ENCODE peak calls at places on chromosome 3, in nine cellular contexts. L is right atrium auricular region; B is uterus; D is stomach; Y is CD8-positive, alpha-beta T cell; F is psoas muscle; E is upper lobe of right lung; N is brain microvascular endothelial cell; J is neural progenitor cell. S is an unnamed sample.

GRCh38 chr3:46845397-46845859 is 17.8 kb downstream of the MYL3 start:
- DNase-seq in B (peak), E (peak), N (peak), Y (no peak), F (peak), D (peak), L (peak), J (peak), S (no peak)

GRCh38 chr3:101829066-101829830 is 20.1 kb upstream of the NFKBIZ start:
- DNase-seq in D (peak), L (peak), J (peak), F (peak), N (peak), E (no peak), B (peak), Y (peak), S (no peak)

GRCh38 chr3:43791246-43791645 is 100.5 kb downstream of the ABHD5 start:
- DNase-seq in J (no peak), D (no peak), E (no peak), B (no peak), Y (no peak), N (no peak), F (no peak), L (peak), S (no peak)

GRCh38 chr3:63800097-63800496 is 19.0 kb upstream of the C3orf49 start:
- DNase-seq in J (no peak), D (no peak), N (no peak), E (no peak), Y (no peak), L (no peak), B (no peak), F (no peak), S (no peak)

GRCh38 chr3:160886421-160886820 is 130.4 kb downstream of the PPM1L start:
- DNase-seq in F (no peak), Y (no peak), D (no peak), L (no peak), J (no peak), E (no peak), N (no peak), B (no peak), S (no peak)

GRCh38 chr3:123876858-123877257 is 7.3 kb downstream of the MYLK start:
- DNase-seq in B (no peak), F (no peak), D (no peak), J (no peak), N (no peak), Y (no peak), L (no peak), E (no peak), S (no peak)

GRCh38 chr3:51836606-51837005 is 24.8 kb upstream of the IQCF2 start:
- DNase-seq in L (no peak), F (no peak), B (no peak), Y (no peak), D (no peak), N (no peak), E (no peak), J (no peak), S (no peak)

GRCh38 chr3:59056706-59057105 is 6.9 kb upstream of the CFAP20DC start:
- DNase-seq in Y (no peak), N (peak), B (no peak), D (no peak), F (no peak), J (no peak), L (no peak), E (no peak), S (no peak)

GRCh38 chr3:42163622-42164244 is 72.6 kb downstream of the TRAK1 start:
- DNase-seq in L (no peak), N (no peak), D (no peak), Y (no peak), E (no peak), F (no peak), B (no peak), J (no peak), S (no peak)

GRCh38 chr3:114294940-114295480 is 1.2 kb downstream of the TIGIT start:
- DNase-seq in B (no peak), L (no peak), F (no peak), N (no peak), J (no peak), D (no peak), Y (no peak), E (no peak), S (no peak)

GRCh38 chr3:194251461-194251860 is 99.7 kb downstream of the CPN2 start:
- DNase-seq in E (no peak), D (no peak), J (no peak), F (no peak), Y (no peak), B (no peak), N (no peak), L (no peak), S (no peak)

GRCh38 chr3:119323401-119324107 is 29.4 kb downstream of the ARHGAP31 start:
- DNase-seq in D (no peak), E (no peak), N (no peak), Y (no peak), F (no peak), B (no peak), L (no peak), J (no peak), S (no peak)

GRCh38 chr3:10365791-10366190 is 44.9 kb upstream of the SEC13 start:
- DNase-seq in D (no peak), N (peak), B (no peak), L (no peak), Y (no peak), F (peak), J (no peak), E (no peak), S (no peak)

GRCh38 chr3:39211332-39212130 is 19.1 kb upstream of the XIRP1 start:
- DNase-seq in N (no peak), B (no peak), L (no peak), F (no peak), D (no peak), E (no peak), J (no peak), Y (no peak), S (no peak)

GRCh38 chr3:40009991-40010390 is 200.6 kb downstream of the MYRIP start:
- DNase-seq in N (no peak), D (no peak), Y (no peak), B (no peak), L (no peak), F (no peak), E (no peak), J (no peak), S (no peak)

GRCh38 chr3:126550488-126551051 is 8.2 kb downstream of the C3orf22 start:
- DNase-seq in N (no peak), D (peak), Y (peak), J (no peak), B (peak), L (peak), E (peak), F (peak), S (peak)

GRCh38 chr3:113531826-113532697 is at the start of gene SIDT1:
- DNase-seq in L (no peak), J (peak), Y (peak), N (no peak), E (no peak), F (no peak), B (peak), D (peak), S (peak)

GRCh38 chr3:64190517-64191515 is 34.5 kb downstream of the PRICKLE2 start:
- DNase-seq in D (no peak), B (no peak), F (no peak), J (no peak), Y (no peak), N (peak), L (no peak), E (no peak), S (no peak)

GRCh38 chr3:41580274-41580959 is 381.1 kb downstream of the CTNNB1 start:
- DNase-seq in Y (no peak), L (no peak), E (no peak), D (no peak), N (peak), J (peak), B (no peak), F (no peak), S (no peak)

GRCh38 chr3:12192655-12193484 is 34.2 kb upstream of the TIMP4 start:
- DNase-seq in B (no peak), F (no peak), D (no peak), E (no peak), J (no peak), L (peak), N (no peak), Y (no peak), S (no peak)
- H3K27ac ChIP-seq in B (peak), F (no peak), D (peak), E (no peak), J (no peak), L (no peak), N (peak), Y (no peak), S (no peak)

GRCh38 chr3:134260984-134261383 is 10.3 kb upstream of the RYK start:
- DNase-seq in J (no peak), Y (no peak), E (no peak), N (no peak), F (no peak), B (no peak), L (no peak), D (no peak), S (no peak)
- H3K4me3 ChIP-seq in J (no peak), Y (no peak), E (no peak), N (no peak), F (no peak), B (no peak), L (no peak), D (no peak), S (no peak)

DNA sequence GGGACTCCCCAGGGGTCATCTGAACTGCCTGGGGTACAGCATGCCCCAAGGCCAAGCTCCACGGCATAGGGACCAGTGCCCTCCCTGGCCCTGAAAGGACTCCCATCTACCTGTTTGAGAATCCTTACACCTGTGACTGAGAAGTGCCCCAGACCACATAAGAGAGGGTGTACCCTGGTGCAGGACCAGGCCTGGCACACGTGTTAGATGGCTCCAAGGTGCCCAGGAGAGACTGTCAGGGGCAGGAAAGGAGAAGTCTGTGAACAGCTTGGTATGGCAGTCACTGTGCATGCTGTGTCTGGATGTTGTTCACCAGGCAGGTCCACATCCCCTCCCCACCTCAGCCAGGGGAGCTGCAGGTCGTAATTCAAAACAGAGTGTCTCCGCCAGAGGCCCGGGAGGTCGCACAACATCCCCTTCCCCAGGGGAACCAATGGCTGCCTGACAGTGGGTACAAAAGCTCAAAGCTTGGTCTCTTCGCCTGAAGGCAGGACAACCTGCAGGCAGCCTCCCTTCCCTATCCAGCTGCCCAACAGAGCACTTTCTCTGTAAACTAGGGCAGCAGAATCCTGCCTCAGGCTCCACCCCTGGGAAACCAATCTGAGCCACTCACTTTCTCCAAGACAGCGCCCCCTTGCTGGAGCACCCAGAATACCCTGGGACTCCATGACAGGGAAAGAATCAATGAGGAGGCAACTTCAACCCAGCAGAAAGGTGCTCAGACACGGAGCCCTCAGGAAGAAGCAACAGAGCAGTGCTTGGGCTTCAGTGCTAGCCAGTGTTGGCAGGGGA is 3.9 kb downstream of the NUP210 start:
- DNase-seq in D (no peak), E (no peak), B (no peak), Y (peak), N (no peak), L (no peak), J (peak), F (no peak), S (no peak)
- TF ChIP-seq CTCF in D (no peak), E (peak), B (no peak), Y (no peak), N (peak), L (no peak), J (peak), F (no peak), S (peak)

GRCh38 chr3:17742837-17743659 is 617 bp upstream of the TBC1D5 start:
- DNase-seq in J (no peak), B (peak), E (no peak), F (no peak), L (peak), N (peak), Y (no peak), D (peak), S (no peak)

GRCh38 chr3:17744693-17745092 is 2.3 kb upstream of the TBC1D5 start:
- DNase-seq in N (no peak), Y (no peak), F (no peak), D (no peak), L (no peak), J (no peak), B (no peak), E (no peak), S (no peak)

GRCh38 chr3:17742092-17742836 is at the start of gene TBC1D5:
- DNase-seq in F (peak), L (peak), Y (peak), D (peak), N (peak), E (peak), J (peak), B (peak), S (peak)

GRCh38 chr3:17745301-17745700 is 2.9 kb upstream of the TBC1D5 start:
- DNase-seq in E (no peak), N (no peak), D (no peak), F (no peak), B (no peak), Y (no peak), L (no peak), J (no peak), S (no peak)

GRCh38 chr3:17743660-17743995 is 1.2 kb upstream of the TBC1D5 start:
- DNase-seq in F (no peak), J (no peak), E (no peak), Y (no peak), B (no peak), D (no peak), N (no peak), L (no peak), S (no peak)
- H3K27ac ChIP-seq in F (peak), J (peak), E (peak), Y (no peak), B (peak), D (peak), N (no peak), L (peak), S (peak)

DNA sequence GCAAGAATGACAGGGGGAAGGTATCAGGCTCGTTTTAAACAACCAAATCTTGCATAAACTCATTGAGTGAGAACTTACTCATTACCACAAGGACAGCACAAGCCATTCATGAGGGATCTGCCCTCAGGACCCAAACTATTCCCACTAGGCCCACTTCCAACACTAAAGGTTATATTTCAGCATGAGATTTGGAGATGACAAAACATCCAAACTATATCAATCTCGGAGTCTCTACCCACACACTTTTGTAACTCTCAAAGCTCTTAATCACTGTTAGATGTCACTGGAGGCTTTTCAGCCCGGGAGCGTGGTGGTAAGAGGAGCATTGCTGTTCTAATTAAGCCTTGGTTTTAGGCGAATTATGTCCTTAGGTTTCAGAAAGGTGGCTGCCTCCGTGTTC is 86.3 kb downstream of the CNTN6 start:
- DNase-seq in J (no peak), E (no peak), N (no peak), Y (no peak), L (no peak), B (no peak), F (no peak), D (no peak), S (no peak)
- H3K4me3 ChIP-seq in J (no peak), E (no peak), N (no peak), Y (no peak), L (no peak), B (no peak), F (no peak), D (no peak), S (no peak)

S was measured in dorsolateral prefrontal cortex.